ENCODE peak calls at places on chromosomes 2 and 18, in eight cellular contexts. One of them, this sample, is unnamed.

GRCh38 chr2:241896746-241897201 is 27.2 kb downstream of the RTP5 start:
- DNase-seq in CD8-positive, alpha-beta T cell: no peak
- DNase-seq in HEK293T: no peak
- DNase-seq in mesothelial cell of epicardium: no peak
- DNase-seq in GM04504: no peak
- DNase-seq in right cardiac atrium: no peak
- DNase-seq in stimulated activated CD8-positive, alpha-beta memory T cell treated with anti-CD3 and anti-CD28 coated beads, Interleukin-2, amount 100 ng/mL, for 48 hours: no peak
- DNase-seq in left cardiac atrium: peak; percentile 6
- DNase-seq in this sample: no peak

GRCh38 chr18:75538727-75539126 is 111.2 kb upstream of the SMIM21 start:
- DNase-seq in CD8-positive, alpha-beta T cell: no peak
- DNase-seq in HEK293T: no peak
- DNase-seq in mesothelial cell of epicardium: no peak
- DNase-seq in GM04504: peak; percentile 83
- DNase-seq in right cardiac atrium: no peak
- DNase-seq in stimulated activated CD8-positive, alpha-beta memory T cell treated with anti-CD3 and anti-CD28 coated beads, Interleukin-2, amount 100 ng/mL, for 48 hours: no peak
- DNase-seq in left cardiac atrium: no peak
- DNase-seq in this sample: no peak

GRCh38 chr2:4715065-4715464 is 977.1 kb upstream of the SOX11 start:
- DNase-seq in CD8-positive, alpha-beta T cell: no peak
- DNase-seq in HEK293T: no peak
- DNase-seq in mesothelial cell of epicardium: no peak
- DNase-seq in GM04504: no peak
- DNase-seq in right cardiac atrium: no peak
- DNase-seq in stimulated activated CD8-positive, alpha-beta memory T cell treated with anti-CD3 and anti-CD28 coated beads, Interleukin-2, amount 100 ng/mL, for 48 hours: no peak
- DNase-seq in left cardiac atrium: no peak
- DNase-seq in this sample: no peak

GRCh38 chr2:25160376-25160775 is 8.0 kb downstream of the POMC start:
- DNase-seq in CD8-positive, alpha-beta T cell: no peak
- DNase-seq in HEK293T: no peak
- DNase-seq in mesothelial cell of epicardium: no peak
- DNase-seq in GM04504: no peak
- DNase-seq in right cardiac atrium: no peak
- DNase-seq in stimulated activated CD8-positive, alpha-beta memory T cell treated with anti-CD3 and anti-CD28 coated beads, Interleukin-2, amount 100 ng/mL, for 48 hours: no peak
- DNase-seq in left cardiac atrium: no peak
- DNase-seq in this sample: no peak

GRCh38 chr2:212406716-212407115 is 131.9 kb downstream of the ERBB4 start:
- DNase-seq in CD8-positive, alpha-beta T cell: no peak
- DNase-seq in HEK293T: no peak
- DNase-seq in mesothelial cell of epicardium: no peak
- DNase-seq in GM04504: no peak
- DNase-seq in right cardiac atrium: no peak
- DNase-seq in stimulated activated CD8-positive, alpha-beta memory T cell treated with anti-CD3 and anti-CD28 coated beads, Interleukin-2, amount 100 ng/mL, for 48 hours: no peak
- DNase-seq in left cardiac atrium: no peak
- DNase-seq in this sample: no peak

GRCh38 chr2:178874529-178875240 is 67.5 kb upstream of the TTN start:
- DNase-seq in CD8-positive, alpha-beta T cell: no peak
- DNase-seq in HEK293T: no peak
- DNase-seq in mesothelial cell of epicardium: no peak
- DNase-seq in GM04504: no peak
- DNase-seq in right cardiac atrium: no peak
- DNase-seq in stimulated activated CD8-positive, alpha-beta memory T cell treated with anti-CD3 and anti-CD28 coated beads, Interleukin-2, amount 100 ng/mL, for 48 hours: no peak
- DNase-seq in left cardiac atrium: no peak
- DNase-seq in this sample: no peak

GRCh38 chr2:196431957-196432356 is 207.6 kb upstream of the CCDC150 start:
- DNase-seq in CD8-positive, alpha-beta T cell: no peak
- DNase-seq in HEK293T: peak; percentile 38
- DNase-seq in mesothelial cell of epicardium: no peak
- DNase-seq in GM04504: no peak
- DNase-seq in right cardiac atrium: no peak
- DNase-seq in stimulated activated CD8-positive, alpha-beta memory T cell treated with anti-CD3 and anti-CD28 coated beads, Interleukin-2, amount 100 ng/mL, for 48 hours: no peak
- DNase-seq in left cardiac atrium: no peak
- DNase-seq in this sample: no peak

GRCh38 chr2:184394642-184395041 is 203.7 kb upstream of the ZNF804A start:
- DNase-seq in CD8-positive, alpha-beta T cell: no peak
- DNase-seq in HEK293T: no peak
- DNase-seq in mesothelial cell of epicardium: no peak
- DNase-seq in GM04504: no peak
- DNase-seq in right cardiac atrium: no peak
- DNase-seq in stimulated activated CD8-positive, alpha-beta memory T cell treated with anti-CD3 and anti-CD28 coated beads, Interleukin-2, amount 100 ng/mL, for 48 hours: no peak
- DNase-seq in left cardiac atrium: no peak
- DNase-seq in this sample: no peak

GRCh38 chr2:88451647-88452150 is 794 bp downstream of the FOXI3 start:
- DNase-seq in CD8-positive, alpha-beta T cell: no peak
- DNase-seq in HEK293T: peak; percentile 28
- DNase-seq in mesothelial cell of epicardium: no peak
- DNase-seq in GM04504: no peak
- DNase-seq in right cardiac atrium: no peak
- DNase-seq in stimulated activated CD8-positive, alpha-beta memory T cell treated with anti-CD3 and anti-CD28 coated beads, Interleukin-2, amount 100 ng/mL, for 48 hours: no peak
- DNase-seq in left cardiac atrium: no peak
- DNase-seq in this sample: no peak

GRCh38 chr2:138559648-138560047 is 58.1 kb downstream of the SPOPL start:
- DNase-seq in CD8-positive, alpha-beta T cell: no peak
- DNase-seq in HEK293T: no peak
- DNase-seq in mesothelial cell of epicardium: no peak
- DNase-seq in GM04504: no peak
- DNase-seq in right cardiac atrium: no peak
- DNase-seq in stimulated activated CD8-positive, alpha-beta memory T cell treated with anti-CD3 and anti-CD28 coated beads, Interleukin-2, amount 100 ng/mL, for 48 hours: no peak
- DNase-seq in left cardiac atrium: no peak
- DNase-seq in this sample: no peak

GRCh38 chr2:190418717-190419116 is 10.6 kb downstream of the MFSD6 start:
- DNase-seq in CD8-positive, alpha-beta T cell: no peak
- DNase-seq in HEK293T: no peak
- DNase-seq in mesothelial cell of epicardium: no peak
- DNase-seq in GM04504: no peak
- DNase-seq in right cardiac atrium: no peak
- DNase-seq in stimulated activated CD8-positive, alpha-beta memory T cell treated with anti-CD3 and anti-CD28 coated beads, Interleukin-2, amount 100 ng/mL, for 48 hours: no peak
- DNase-seq in left cardiac atrium: no peak
- DNase-seq in this sample: no peak

GRCh38 chr2:650343-651310 is 26.6 kb downstream of the TMEM18 start:
- DNase-seq in CD8-positive, alpha-beta T cell: no peak
- DNase-seq in HEK293T: no peak
- DNase-seq in mesothelial cell of epicardium: no peak
- DNase-seq in GM04504: peak; percentile 38
- DNase-seq in right cardiac atrium: no peak
- DNase-seq in stimulated activated CD8-positive, alpha-beta memory T cell treated with anti-CD3 and anti-CD28 coated beads, Interleukin-2, amount 100 ng/mL, for 48 hours: no peak
- DNase-seq in left cardiac atrium: no peak
- DNase-seq in this sample: no peak